ENCODE peak calls at places on chromosomes 2 and 18, in four cellular contexts. F, J, K and H are unnamed samples. For H3K4me1, the result is how much of the 10 kb centered on the place peaks cover.

GRCh38 chr18:33152376-33152775 is 288.1 kb downstream of the CCDC178 start:
- DNase-seq in J (no peak), K (no peak), F (no peak), H (no peak)

GRCh38 chr2:33033524-33034150 is 86.9 kb downstream of the LTBP1 start:
- DNase-seq in J (peak), F (peak), K (peak), H (no peak)

GRCh38 chr18:49664086-49664890 is 102.4 kb downstream of the LIPG start:
- DNase-seq in J (no peak), K (no peak), F (no peak), H (no peak)

GRCh38 chr2:147904051-147904450 is 59.2 kb downstream of the ACVR2A start:
- DNase-seq in K (no peak), F (no peak), J (no peak), H (no peak)

GRCh38 chr2:240437861-240438809 is 2.7 kb downstream of the GPC1 start:
- DNase-seq in J (peak), K (peak), F (peak), H (peak)

GRCh38 chr2:26011990-26012856 is 21.7 kb upstream of the RAB10 start:
- DNase-seq in F (peak), J (peak), K (peak), H (no peak)

GRCh38 chr2:121205321-121205942 is 79.6 kb downstream of the TFCP2L1 start:
- DNase-seq in F (peak), K (peak), J (peak), H (no peak)

GRCh38 chr18:51668101-51668500 is 470.6 kb upstream of the MEX3C start:
- DNase-seq in J (peak), K (peak), F (peak), H (no peak)

GRCh38 chr2:48400553-48401179 is 129.3 kb upstream of the STON1 start:
- DNase-seq in J (no peak), K (no peak), F (no peak), H (no peak)

GRCh38 chr18:34990571-34990970 is 50.6 kb upstream of the MAPRE2 start:
- DNase-seq in F (peak), J (no peak), K (peak), H (no peak)

GRCh38 chr2:16907645-16908282 is 242.1 kb upstream of the CYRIA start:
- DNase-seq in J (no peak), F (no peak), K (no peak), H (no peak)

GRCh38 chr2:66534461-66534860 is 99.5 kb downstream of the MEIS1 start:
- DNase-seq in F (no peak), J (no peak), K (peak), H (no peak)

GRCh38 chr2:190540048-190540447 is 5.5 kb upstream of the NEMP2 start:
- DNase-seq in J (no peak), K (no peak), F (peak), H (no peak)

GRCh38 chr2:7860693-7861092 is 821.2 kb upstream of the ID2 start:
- DNase-seq in K (peak), J (no peak), F (peak), H (no peak)

GRCh38 chr2:207484444-207485391 is 45.0 kb upstream of the CREB1 start:
- DNase-seq in F (no peak), K (peak), J (peak), H (no peak)

GRCh38 chr18:11951390-11951851 is 29.9 kb upstream of the IMPA2 start:
- DNase-seq in K (no peak), F (no peak), J (peak), H (no peak)

GRCh38 chr18:3648695-3649094 is 198.7 kb downstream of the TGIF1 start:
- DNase-seq in K (no peak), F (no peak), J (no peak), H (no peak)

GRCh38 chr2:203873921-203874631 is 6.5 kb downstream of the CTLA4 start:
- DNase-seq in K (no peak), J (no peak), F (no peak), H (peak)

GRCh38 chr2:189763908-189764661 is 1.5 kb upstream of the OSGEPL1 start:
- DNase-seq in F (peak), K (no peak), J (no peak), H (no peak)

GRCh38 chr2:154914606-154915005 is 216.1 kb downstream of the KCNJ3 start:
- DNase-seq in K (no peak), J (no peak), F (no peak), H (no peak)

GRCh38 chr2:69114534-69114933 is 101.6 kb downstream of the ANTXR1 start:
- DNase-seq in J (no peak), F (no peak), K (no peak), H (no peak)

GRCh38 chr18:69259282-69259681 is 141.4 kb upstream of the DOK6 start:
- DNase-seq in F (no peak), J (no peak), K (peak), H (no peak)

GRCh38 chr2:211867845-211868361 is 670.7 kb downstream of the ERBB4 start:
- DNase-seq in J (no peak), F (peak), K (peak), H (no peak)

GRCh38 chr2:64054166-64054915 is 35.1 kb upstream of the VPS54 start:
- DNase-seq in K (no peak), J (no peak), F (no peak), H (no peak)

GRCh38 chr2:206160124-206160806 is 570 bp downstream of the EEF1B2 start:
- DNase-seq in F (peak), J (peak), K (no peak), H (no peak)

GRCh38 chr2:76599732-76600368 is 889.1 kb upstream of the GCFC2 start:
- DNase-seq in J (peak), F (peak), K (peak), H (no peak)

GRCh38 chr2:154261473-154262027 is 389.8 kb downstream of the GALNT13 start:
- DNase-seq in F (no peak), K (no peak), J (no peak), H (no peak)

GRCh38 chr2:232444409-232445148 is 11.4 kb upstream of the ALPI start:
- DNase-seq in K (peak), F (peak), J (peak), H (peak)

GRCh38 chr2:230824406-230824978 is 40.2 kb upstream of the ITM2C start:
- DNase-seq in J (peak), K (peak), F (peak), H (peak)

GRCh38 chr2:47344890-47345583 is 57.9 kb upstream of the MSH2 start:
- DNase-seq in F (peak), K (peak), J (peak), H (no peak)

GRCh38 chr2:171712051-171712450 is 24.8 kb downstream of the DYNC1I2 start:
- DNase-seq in F (peak), K (peak), J (no peak), H (no peak)

GRCh38 chr2:45890094-45890646 is 238.7 kb downstream of the PRKCE start:
- DNase-seq in J (no peak), F (no peak), K (no peak), H (no peak)
- H3K4me1 ChIP-seq in J (half or more), F (under half), K (under half), H (under half)

DNA sequence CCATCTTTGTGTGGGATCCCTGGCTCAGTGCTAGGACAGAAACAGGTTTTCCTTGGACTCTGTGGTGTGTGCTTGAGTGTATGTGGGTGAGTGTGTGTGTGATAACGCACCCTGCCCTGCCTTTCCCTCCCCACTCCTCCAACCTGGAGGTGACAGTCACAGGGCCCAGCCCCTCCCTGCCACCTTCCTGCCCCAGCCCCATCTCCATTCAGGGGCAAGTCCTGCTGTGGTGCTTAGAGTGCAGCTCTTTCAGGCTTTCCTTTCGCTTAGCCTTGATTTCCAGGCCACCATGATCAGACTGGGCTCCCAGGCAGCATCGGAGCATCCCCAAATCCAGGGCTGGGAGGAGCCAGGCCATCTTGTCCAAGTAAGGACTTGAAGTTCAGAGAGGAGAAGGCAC is 185.2 kb downstream of the ZFP36L2 start:
- DNase-seq in K (peak), F (no peak), J (no peak), H (no peak)
- H3K4me1 ChIP-seq in K (under half), F (under half), J (under half), H (under half)

GRCh38 chr2:40401896-40402295 is 50.0 kb downstream of the SLC8A1 start:
- DNase-seq in K (peak), J (no peak), F (peak), H (no peak)

GRCh38 chr2:40404500-40404899 is 47.4 kb downstream of the SLC8A1 start:
- DNase-seq in J (no peak), K (no peak), F (no peak), H (no peak)

GRCh38 chr2:40403233-40403841 is 48.6 kb downstream of the SLC8A1 start:
- DNase-seq in K (peak), F (peak), J (no peak), H (no peak)

GRCh38 chr2:40406485-40407289 is 45.2 kb downstream of the SLC8A1 start:
- DNase-seq in F (no peak), K (no peak), J (no peak), H (no peak)

GRCh38 chr2:40405440-40405839 is 46.5 kb downstream of the SLC8A1 start:
- DNase-seq in K (peak), F (peak), J (no peak), H (no peak)
- H3K4me1 ChIP-seq in K (under half), F (half or more), J (half or more), H (under half)

DNA sequence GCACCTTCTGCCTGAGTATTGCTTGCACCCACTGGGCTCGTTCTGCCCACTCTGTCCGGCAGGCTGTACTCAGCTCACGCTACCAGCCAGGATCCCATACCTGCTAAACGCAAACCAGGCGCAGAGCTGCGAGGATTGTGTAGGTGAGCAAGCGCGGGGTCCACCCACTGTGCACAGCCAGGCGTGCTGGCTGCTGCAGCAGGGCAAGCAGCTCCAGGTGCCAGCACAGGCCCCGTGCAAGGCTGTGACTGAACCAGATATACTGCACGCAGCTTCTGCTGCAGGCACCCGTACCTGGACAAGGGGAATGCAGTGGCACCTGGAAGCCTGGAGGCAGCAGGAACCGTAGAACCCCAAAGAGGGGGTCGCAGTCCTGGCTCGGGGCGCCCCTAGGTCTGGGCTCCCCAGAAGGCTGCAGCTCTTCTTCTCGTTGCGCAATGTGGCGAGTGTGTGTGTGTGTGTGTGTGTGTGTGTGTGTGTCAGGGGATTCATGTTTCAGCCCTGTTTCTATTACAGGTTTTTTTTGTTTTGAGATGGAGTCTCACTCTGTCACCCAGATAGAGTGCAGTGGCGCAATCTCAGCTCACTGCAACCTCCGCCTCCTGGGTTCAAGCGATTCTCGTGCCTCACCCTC is 46.1 kb upstream of the RAB1A start:
- DNase-seq in K (no peak), J (no peak), F (no peak), H (no peak)
- H3K4me1 ChIP-seq in K (under half), J (under half), F (under half), H (under half)

GRCh38 chr2:98768765-98769476 is 38.0 kb upstream of the MGAT4A start:
- DNase-seq in F (peak), J (no peak), K (peak), H (no peak)

GRCh38 chr2:98763209-98763951 is 32.4 kb upstream of the MGAT4A start:
- DNase-seq in J (no peak), K (no peak), F (no peak), H (no peak)

GRCh38 chr2:98761909-98762308 is 31.0 kb upstream of the MGAT4A start:
- DNase-seq in K (no peak), J (no peak), F (no peak), H (no peak)

GRCh38 chr2:98761267-98761781 is 30.4 kb upstream of the MGAT4A start:
- DNase-seq in J (no peak), F (no peak), K (no peak), H (no peak)

DNA sequence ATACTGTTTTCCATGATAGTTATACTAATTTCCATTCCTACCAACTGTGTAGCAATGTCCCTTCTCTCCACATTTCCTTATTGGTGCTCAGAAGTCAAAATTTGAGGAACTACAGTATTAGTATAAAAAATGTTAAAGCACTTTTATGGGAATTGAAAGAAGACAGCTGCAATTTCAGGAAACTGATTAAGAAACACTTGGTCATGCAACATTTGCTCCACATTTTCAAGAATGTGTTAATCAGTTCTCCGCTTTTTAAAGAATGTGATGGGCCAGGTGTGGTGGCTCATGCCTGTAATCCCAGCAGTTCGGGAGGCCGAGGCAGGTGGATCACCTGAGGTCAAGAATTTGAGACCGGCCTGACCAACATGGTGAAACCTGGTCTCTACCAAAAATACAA is 33.6 kb upstream of the MGAT4A start:
- DNase-seq in K (no peak), J (no peak), F (no peak), H (no peak)
- H3K4me1 ChIP-seq in K (under half), J (under half), F (under half), H (half or more)

GRCh38 chr18:57432765-57433400 is 2.3 kb upstream of the ONECUT2 start:
- DNase-seq in J (no peak), K (no peak), F (no peak), H (no peak)
- H3K4me1 ChIP-seq in J (under half), K (under half), F (under half), H (under half)